ENCODE peak calls at places on chromosomes 6 and 20, in seven cellular contexts. One of them, this sample, is unnamed.

GRCh38 chr6:84282566-84282965 is 55.1 kb upstream of the CEP162 start:
- DNase-seq in A549: no peak
- DNase-seq in suprapubic skin: no peak
- DNase-seq in transverse colon: no peak
- DNase-seq in HepG2: no peak
- DNase-seq in esophagus muscularis mucosa: no peak
- DNase-seq in sigmoid colon: no peak
- DNase-seq in this sample: no peak

GRCh38 chr6:5053864-5054426 is 31.2 kb upstream of the PPP1R3G start:
- DNase-seq in transverse colon: no peak
- DNase-seq in sigmoid colon: no peak
- DNase-seq in A549: no peak
- DNase-seq in HepG2: no peak
- DNase-seq in suprapubic skin: no peak
- DNase-seq in esophagus muscularis mucosa: no peak
- DNase-seq in this sample: no peak

GRCh38 chr6:33632603-33633039 is 11.5 kb downstream of the ITPR3 start:
- DNase-seq in esophagus muscularis mucosa: no peak
- DNase-seq in HepG2: peak
- DNase-seq in sigmoid colon: no peak
- DNase-seq in suprapubic skin: no peak
- DNase-seq in transverse colon: peak
- DNase-seq in A549: peak
- DNase-seq in this sample: peak

GRCh38 chr6:131755597-131755996 is 44.8 kb upstream of the CTAGE9 start:
- DNase-seq in HepG2: peak
- DNase-seq in A549: no peak
- DNase-seq in transverse colon: no peak
- DNase-seq in sigmoid colon: no peak
- DNase-seq in esophagus muscularis mucosa: no peak
- DNase-seq in suprapubic skin: no peak
- DNase-seq in this sample: no peak

GRCh38 chr6:166633732-166634535 is 6.9 kb upstream of the RPS6KA2 start:
- DNase-seq in sigmoid colon: no peak
- DNase-seq in suprapubic skin: no peak
- DNase-seq in transverse colon: no peak
- DNase-seq in A549: no peak
- DNase-seq in esophagus muscularis mucosa: no peak
- DNase-seq in HepG2: peak
- DNase-seq in this sample: no peak

GRCh38 chr6:53611342-53611741 is 54.2 kb downstream of the KLHL31 start:
- DNase-seq in HepG2: no peak
- DNase-seq in transverse colon: no peak
- DNase-seq in esophagus muscularis mucosa: no peak
- DNase-seq in A549: no peak
- DNase-seq in suprapubic skin: no peak
- DNase-seq in sigmoid colon: no peak
- DNase-seq in this sample: no peak

GRCh38 chr6:30613251-30614043 is 3.6 kb downstream of the PPP1R10 start:
- DNase-seq in A549: no peak
- DNase-seq in esophagus muscularis mucosa: no peak
- DNase-seq in transverse colon: no peak
- DNase-seq in suprapubic skin: no peak
- DNase-seq in sigmoid colon: peak
- DNase-seq in HepG2: no peak
- DNase-seq in this sample: no peak

GRCh38 chr6:5981274-5982026 is 25.3 kb downstream of the NRN1 start:
- DNase-seq in transverse colon: no peak
- DNase-seq in esophagus muscularis mucosa: no peak
- DNase-seq in HepG2: no peak
- DNase-seq in A549: no peak
- DNase-seq in suprapubic skin: no peak
- DNase-seq in sigmoid colon: no peak
- DNase-seq in this sample: no peak

GRCh38 chr6:90770778-90771177 is 183.9 kb upstream of the MAP3K7 start:
- DNase-seq in suprapubic skin: no peak
- DNase-seq in HepG2: no peak
- DNase-seq in A549: no peak
- DNase-seq in transverse colon: no peak
- DNase-seq in sigmoid colon: no peak
- DNase-seq in esophagus muscularis mucosa: no peak
- DNase-seq in this sample: no peak

GRCh38 chr6:10316327-10316726 is 98.5 kb downstream of the TFAP2A start:
- DNase-seq in sigmoid colon: peak
- DNase-seq in transverse colon: peak
- DNase-seq in suprapubic skin: no peak
- DNase-seq in HepG2: no peak
- DNase-seq in A549: no peak
- DNase-seq in esophagus muscularis mucosa: no peak
- DNase-seq in this sample: no peak

GRCh38 chr6:125995972-125996580 is 9.7 kb downstream of the TRMT11 start:
- DNase-seq in transverse colon: peak
- DNase-seq in esophagus muscularis mucosa: no peak
- DNase-seq in A549: peak
- DNase-seq in suprapubic skin: no peak
- DNase-seq in sigmoid colon: peak
- DNase-seq in HepG2: peak
- DNase-seq in this sample: peak

GRCh38 chr6:84764332-84765049 is at the start of gene TBX18:
- DNase-seq in sigmoid colon: peak
- DNase-seq in HepG2: peak
- DNase-seq in suprapubic skin: peak
- DNase-seq in transverse colon: peak
- DNase-seq in esophagus muscularis mucosa: peak
- DNase-seq in A549: peak
- DNase-seq in this sample: peak

GRCh38 chr20:2729791-2730190 is 37.2 kb downstream of the EBF4 start:
- DNase-seq in suprapubic skin: no peak
- DNase-seq in sigmoid colon: no peak
- DNase-seq in A549: no peak
- DNase-seq in esophagus muscularis mucosa: peak
- DNase-seq in transverse colon: no peak
- DNase-seq in HepG2: no peak
- DNase-seq in this sample: no peak

GRCh38 chr6:79506251-79506650 is 31.0 kb downstream of the LCA5 start:
- DNase-seq in transverse colon: no peak
- DNase-seq in suprapubic skin: no peak
- DNase-seq in A549: no peak
- DNase-seq in esophagus muscularis mucosa: no peak
- DNase-seq in sigmoid colon: no peak
- DNase-seq in HepG2: no peak
- DNase-seq in this sample: no peak

GRCh38 chr20:36461600-36462439 is 79.5 kb upstream of the MYL9 start:
- DNase-seq in HepG2: no peak
- DNase-seq in sigmoid colon: peak
- DNase-seq in esophagus muscularis mucosa: no peak
- DNase-seq in suprapubic skin: peak
- DNase-seq in A549: no peak
- DNase-seq in transverse colon: peak
- DNase-seq in this sample: peak

GRCh38 chr6:131054392-131055250 is 8.4 kb downstream of the EPB41L2 start:
- DNase-seq in HepG2: no peak
- DNase-seq in sigmoid colon: no peak
- DNase-seq in suprapubic skin: no peak
- DNase-seq in A549: no peak
- DNase-seq in transverse colon: no peak
- DNase-seq in esophagus muscularis mucosa: no peak
- DNase-seq in this sample: no peak

GRCh38 chr6:166007349-166008263 is 160.0 kb downstream of the TBXT start:
- DNase-seq in transverse colon: peak
- DNase-seq in A549: no peak
- DNase-seq in esophagus muscularis mucosa: peak
- DNase-seq in HepG2: no peak
- DNase-seq in sigmoid colon: peak
- DNase-seq in suprapubic skin: no peak
- DNase-seq in this sample: peak

GRCh38 chr6:125787791-125788190 is 3.0 kb upstream of the NCOA7 start:
- DNase-seq in suprapubic skin: no peak
- DNase-seq in sigmoid colon: no peak
- DNase-seq in HepG2: no peak
- DNase-seq in transverse colon: no peak
- DNase-seq in esophagus muscularis mucosa: no peak
- DNase-seq in A549: no peak
- DNase-seq in this sample: peak

GRCh38 chr6:43231735-43232450 is 2.6 kb upstream of the DNPH1 start:
- DNase-seq in suprapubic skin: no peak
- DNase-seq in HepG2: no peak
- DNase-seq in A549: no peak
- DNase-seq in esophagus muscularis mucosa: no peak
- DNase-seq in transverse colon: no peak
- DNase-seq in sigmoid colon: no peak
- DNase-seq in this sample: no peak

GRCh38 chr6:14713008-14713452 is 532.8 kb upstream of the JARID2 start:
- DNase-seq in A549: peak
- DNase-seq in sigmoid colon: peak
- DNase-seq in transverse colon: no peak
- DNase-seq in HepG2: no peak
- DNase-seq in suprapubic skin: no peak
- DNase-seq in esophagus muscularis mucosa: no peak
- DNase-seq in this sample: peak

GRCh38 chr20:42979720-42980119 is 210.0 kb downstream of the PTPRT start:
- DNase-seq in transverse colon: no peak
- DNase-seq in HepG2: no peak
- DNase-seq in sigmoid colon: no peak
- DNase-seq in suprapubic skin: no peak
- DNase-seq in A549: no peak
- DNase-seq in esophagus muscularis mucosa: peak
- DNase-seq in this sample: no peak
- TF ChIP-seq POLR2A in transverse colon: no peak
- TF ChIP-seq POLR2A in HepG2: no peak
- TF ChIP-seq POLR2A in sigmoid colon: no peak
- TF ChIP-seq POLR2A in suprapubic skin: no peak
- TF ChIP-seq POLR2A in A549: no peak
- TF ChIP-seq POLR2A in esophagus muscularis mucosa: no peak
- TF ChIP-seq POLR2A in this sample: no peak

DNA sequence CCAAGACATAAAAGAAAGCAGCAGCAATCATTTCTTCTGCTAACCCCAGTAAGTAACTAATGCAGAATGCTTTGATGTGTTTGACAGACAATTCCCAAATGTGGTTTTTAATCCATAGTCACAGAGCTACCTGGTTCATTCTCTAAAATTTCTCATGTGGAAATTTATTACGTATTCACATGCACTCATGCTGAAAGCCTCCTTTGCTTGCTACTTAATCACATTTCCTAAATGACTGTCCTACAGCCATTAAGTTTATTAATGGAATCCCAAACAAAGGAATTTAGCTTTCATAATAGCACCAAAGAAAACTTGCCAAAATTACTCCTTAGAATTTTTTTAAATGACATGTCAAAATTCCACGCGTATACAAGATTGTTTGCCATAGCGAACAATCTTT is 68.6 kb upstream of the MCHR2 start:
- DNase-seq in sigmoid colon: no peak
- DNase-seq in esophagus muscularis mucosa: no peak
- DNase-seq in suprapubic skin: no peak
- DNase-seq in A549: no peak
- DNase-seq in HepG2: no peak
- DNase-seq in transverse colon: no peak
- DNase-seq in this sample: no peak
- TF ChIP-seq EP300 in sigmoid colon: no peak
- TF ChIP-seq EP300 in esophagus muscularis mucosa: no peak
- TF ChIP-seq EP300 in suprapubic skin: no peak
- TF ChIP-seq EP300 in A549: no peak
- TF ChIP-seq EP300 in HepG2: no peak
- TF ChIP-seq EP300 in transverse colon: no peak
- TF ChIP-seq EP300 in this sample: no peak

GRCh38 chr6:35663447-35664235 is 25.1 kb downstream of the FKBP5 start:
- DNase-seq in sigmoid colon: no peak
- DNase-seq in transverse colon: no peak
- DNase-seq in esophagus muscularis mucosa: no peak
- DNase-seq in A549: no peak
- DNase-seq in suprapubic skin: no peak
- DNase-seq in HepG2: no peak
- DNase-seq in this sample: no peak
- H3K4me3 ChIP-seq in sigmoid colon: no peak
- H3K4me3 ChIP-seq in transverse colon: no peak
- H3K4me3 ChIP-seq in esophagus muscularis mucosa: no peak
- H3K4me3 ChIP-seq in A549: no peak
- H3K4me3 ChIP-seq in suprapubic skin: peak
- H3K4me3 ChIP-seq in HepG2: no peak
- H3K4me3 ChIP-seq in this sample: no peak

DNA sequence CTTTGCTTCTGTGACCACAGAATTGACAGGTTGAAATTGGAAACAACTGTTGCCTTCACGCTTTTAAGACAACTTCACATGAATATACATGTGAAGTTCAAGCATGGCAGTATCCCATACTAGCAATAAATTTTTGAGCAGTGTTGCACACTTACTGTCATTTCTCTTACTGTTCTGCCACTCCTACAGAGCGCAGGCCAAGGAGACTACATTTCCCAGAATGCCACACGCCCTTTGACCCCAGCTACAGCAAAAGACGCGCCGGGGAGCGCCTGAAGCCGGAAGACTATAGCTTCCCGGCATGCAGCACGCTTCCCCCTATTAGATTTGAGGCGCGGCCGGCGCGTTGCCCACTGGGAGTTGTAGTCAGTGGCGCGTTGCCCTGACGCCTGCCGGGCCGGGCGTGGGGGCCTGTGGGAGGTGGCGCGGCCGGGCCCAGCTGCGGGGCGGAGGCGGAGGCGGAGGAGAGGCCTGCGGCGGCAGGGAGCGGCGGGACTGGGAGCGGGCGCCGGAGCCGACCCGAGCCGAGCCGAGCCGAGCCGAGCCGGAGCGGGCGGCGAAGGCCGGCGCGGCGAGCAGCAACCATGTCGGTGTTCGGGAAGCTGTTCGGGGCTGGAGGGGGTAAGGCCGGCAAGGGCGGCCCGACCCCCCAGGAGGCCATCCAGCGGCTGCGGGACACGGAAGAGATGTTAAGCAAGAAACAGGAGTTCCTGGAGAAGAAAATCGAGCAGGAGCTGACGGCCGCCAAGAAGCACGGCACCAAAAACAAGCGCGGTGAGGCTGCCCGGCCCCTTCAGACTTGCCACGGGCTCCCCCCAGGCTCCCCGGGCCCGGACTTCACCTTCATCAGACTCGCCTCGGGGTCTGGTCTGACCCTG is at the start of gene CHMP4B:
- DNase-seq in A549: peak
- DNase-seq in transverse colon: peak
- DNase-seq in HepG2: peak
- DNase-seq in sigmoid colon: peak
- DNase-seq in esophagus muscularis mucosa: peak
- DNase-seq in suprapubic skin: peak
- DNase-seq in this sample: peak
- TF ChIP-seq POLR2A in A549: peak
- TF ChIP-seq POLR2A in transverse colon: peak
- TF ChIP-seq POLR2A in HepG2: peak
- TF ChIP-seq POLR2A in sigmoid colon: peak
- TF ChIP-seq POLR2A in esophagus muscularis mucosa: peak
- TF ChIP-seq POLR2A in suprapubic skin: peak
- TF ChIP-seq POLR2A in this sample: peak

GRCh38 chr20:50523552-50524167 is 13.5 kb downstream of the PTPN1 start:
- DNase-seq in esophagus muscularis mucosa: no peak
- DNase-seq in sigmoid colon: no peak
- DNase-seq in transverse colon: no peak
- DNase-seq in A549: no peak
- DNase-seq in suprapubic skin: no peak
- DNase-seq in HepG2: no peak
- DNase-seq in this sample: no peak
- TF ChIP-seq EP300 in esophagus muscularis mucosa: no peak
- TF ChIP-seq EP300 in sigmoid colon: no peak
- TF ChIP-seq EP300 in transverse colon: no peak
- TF ChIP-seq EP300 in A549: no peak
- TF ChIP-seq EP300 in suprapubic skin: no peak
- TF ChIP-seq EP300 in HepG2: no peak
- TF ChIP-seq EP300 in this sample: no peak